ENCODE peak calls at places on chromosomes 16 and 17, in five cellular contexts. Y is tibial nerve, W is fibroblast of lung, I is mesothelial cell of epicardium, U is breast epithelium. R is an unnamed sample.

GRCh38 chr16:4200000-4200780 is 41.7 kb downstream of the SRL start:
- DNase-seq in Y (peak; percentile 54), W (peak; percentile 64), U (peak; percentile 74), I (no peak), R (peak; percentile 88)

GRCh38 chr17:47731396-47731795 is 1.6 kb upstream of the TBX21 start:
- DNase-seq in W (no peak), Y (no peak), I (no peak), U (no peak), R (no peak)

GRCh38 chr17:73419896-73420295 is 108.1 kb upstream of the CDC42EP4 start:
- DNase-seq in I (no peak), W (peak; percentile 11), Y (no peak), U (no peak), R (no peak)

GRCh38 chr16:19245326-19245925 is 40.1 kb upstream of the CLEC19A start:
- DNase-seq in I (no peak), W (no peak), Y (no peak), U (no peak), R (no peak)

GRCh38 chr16:19307587-19308241 is 22.2 kb downstream of the CLEC19A start:
- DNase-seq in U (no peak), W (no peak), Y (no peak), I (no peak), R (peak; percentile 32)

GRCh38 chr16:85220125-85220839 is 108.0 kb upstream of the CIBAR2 start:
- DNase-seq in U (no peak), I (no peak), W (peak; percentile 96), Y (peak; percentile 33), R (no peak)

GRCh38 chr17:3935140-3935542 is 18.9 kb upstream of the P2RX1 start:
- DNase-seq in W (peak; percentile 79), I (no peak), U (peak; percentile 78), Y (peak; percentile 43), R (peak; percentile 77)

GRCh38 chr16:25026621-25027020 is 11.5 kb upstream of the ARHGAP17 start:
- DNase-seq in W (no peak), Y (no peak), U (no peak), I (no peak), R (no peak)

GRCh38 chr17:22435231-22435974 is 743.1 kb downstream of the KCNJ18 start:
- DNase-seq in I (no peak), W (no peak), U (no peak), Y (no peak), R (no peak)

GRCh38 chr16:48574766-48575165 is 35.2 kb downstream of the N4BP1 start:
- DNase-seq in Y (no peak), U (no peak), I (no peak), W (no peak), R (peak; percentile 85)

GRCh38 chr17:48954300-48954755 is 9.7 kb upstream of the SNF8 start:
- DNase-seq in I (no peak), U (no peak), W (peak; percentile 76), Y (no peak), R (peak; percentile 59)

GRCh38 chr16:2497116-2497630 is 16.6 kb upstream of the ATP6V0C start:
- DNase-seq in Y (no peak), W (peak; percentile 36), U (no peak), I (no peak), R (peak; percentile 37)

GRCh38 chr17:1733759-1734158 is 8.9 kb upstream of the SERPINF2 start:
- DNase-seq in Y (no peak), I (no peak), U (no peak), W (no peak), R (no peak)

GRCh38 chr17:73489333-73489732 is 154.9 kb downstream of the SDK2 start:
- DNase-seq in I (no peak), W (no peak), Y (no peak), U (no peak), R (no peak)

GRCh38 chr17:66466933-66467367 is 164.5 kb downstream of the PRKCA start:
- DNase-seq in I (no peak), U (no peak), W (peak; percentile 99), Y (no peak), R (peak; percentile 73)

GRCh38 chr16:82824408-82824807 is 197.6 kb downstream of the CDH13 start:
- DNase-seq in W (no peak), Y (no peak), U (no peak), I (no peak), R (no peak)

GRCh38 chr17:1919206-1919605 is 89.4 kb downstream of the RPA1 start:
- DNase-seq in U (no peak), W (no peak), I (no peak), Y (no peak), R (no peak)

GRCh38 chr16:51971184-51971583 is 575.8 kb downstream of the TOX3 start:
- DNase-seq in U (no peak), Y (no peak), I (no peak), W (peak; percentile 54), R (no peak)

GRCh38 chr16:51153275-51153991 is 2.4 kb upstream of the SALL1 start:
- DNase-seq in I (no peak), Y (no peak), W (peak; percentile 6), U (no peak), R (no peak)

GRCh38 chr17:31740611-31741082 is 118.4 kb downstream of the COPRS start:
- DNase-seq in U (no peak), Y (no peak), I (no peak), W (peak; percentile 63), R (no peak)
- TF ChIP-seq CTCF in U (no peak), Y (no peak), I (no peak), W (no peak), R (no peak)

DNA sequence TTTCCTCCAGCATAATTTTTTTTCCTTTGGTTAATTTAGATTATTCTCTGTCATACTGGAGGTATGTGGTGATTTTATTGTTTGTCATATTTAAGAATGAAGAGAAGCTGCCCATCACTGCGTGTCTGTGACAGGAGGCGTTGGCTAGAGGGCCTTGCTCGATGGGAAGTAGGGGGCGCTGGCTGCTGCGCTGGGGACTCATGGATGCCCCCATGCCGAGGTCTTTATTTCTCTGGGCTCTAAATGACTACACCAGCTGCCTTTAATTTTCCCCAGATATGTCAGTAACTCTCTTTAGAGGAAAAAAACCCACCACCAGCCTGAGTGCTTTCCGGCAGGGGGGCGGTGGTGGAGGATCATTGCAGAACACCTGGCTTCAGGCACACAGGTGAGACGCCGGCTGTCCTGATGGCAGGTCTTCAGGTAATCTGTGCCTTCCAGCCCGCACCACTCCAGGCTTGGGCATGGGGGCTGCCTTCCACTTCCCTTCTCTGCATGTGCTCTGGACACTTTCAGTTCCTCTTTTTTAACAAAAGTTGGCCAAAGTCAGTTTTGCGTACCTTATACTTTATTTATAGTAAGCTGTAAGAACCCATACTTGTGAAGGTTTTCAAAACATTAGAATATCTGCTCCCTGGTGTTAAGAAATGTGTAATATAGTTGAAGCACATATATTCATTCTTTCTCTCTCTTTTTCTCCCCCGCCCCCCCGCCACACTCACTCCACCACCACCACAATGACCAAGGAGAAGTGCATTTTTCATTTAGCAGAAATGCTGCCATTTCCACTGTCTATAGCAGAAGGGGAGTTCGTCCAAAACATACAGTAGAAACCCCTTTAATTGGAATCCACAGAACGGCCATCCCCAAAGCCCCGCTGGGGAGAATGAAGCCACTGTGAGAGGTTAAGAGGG is 192.7 kb downstream of the RPTOR start:
- DNase-seq in Y (no peak), W (no peak), I (no peak), U (no peak), R (no peak)
- TF ChIP-seq CTCF in Y (no peak), W (no peak), I (no peak), U (no peak), R (no peak)

GRCh38 chr16:30980959-30981358 is 4.0 kb upstream of the HSD3B7 start:
- DNase-seq in U (no peak), W (no peak), Y (no peak), I (no peak), R (no peak)

GRCh38 chr16:30980068-30980371 is 5.0 kb upstream of the HSD3B7 start:
- DNase-seq in W (no peak), I (no peak), U (no peak), Y (no peak), R (peak; percentile 1)

GRCh38 chr16:30977502-30977901 is 7.5 kb upstream of the HSD3B7 start:
- DNase-seq in Y (no peak), W (no peak), U (no peak), I (no peak), R (peak; percentile 21)

GRCh38 chr16:30980434-30980833 is 4.6 kb upstream of the HSD3B7 start:
- DNase-seq in I (no peak), U (no peak), W (no peak), Y (no peak), R (no peak)

DNA sequence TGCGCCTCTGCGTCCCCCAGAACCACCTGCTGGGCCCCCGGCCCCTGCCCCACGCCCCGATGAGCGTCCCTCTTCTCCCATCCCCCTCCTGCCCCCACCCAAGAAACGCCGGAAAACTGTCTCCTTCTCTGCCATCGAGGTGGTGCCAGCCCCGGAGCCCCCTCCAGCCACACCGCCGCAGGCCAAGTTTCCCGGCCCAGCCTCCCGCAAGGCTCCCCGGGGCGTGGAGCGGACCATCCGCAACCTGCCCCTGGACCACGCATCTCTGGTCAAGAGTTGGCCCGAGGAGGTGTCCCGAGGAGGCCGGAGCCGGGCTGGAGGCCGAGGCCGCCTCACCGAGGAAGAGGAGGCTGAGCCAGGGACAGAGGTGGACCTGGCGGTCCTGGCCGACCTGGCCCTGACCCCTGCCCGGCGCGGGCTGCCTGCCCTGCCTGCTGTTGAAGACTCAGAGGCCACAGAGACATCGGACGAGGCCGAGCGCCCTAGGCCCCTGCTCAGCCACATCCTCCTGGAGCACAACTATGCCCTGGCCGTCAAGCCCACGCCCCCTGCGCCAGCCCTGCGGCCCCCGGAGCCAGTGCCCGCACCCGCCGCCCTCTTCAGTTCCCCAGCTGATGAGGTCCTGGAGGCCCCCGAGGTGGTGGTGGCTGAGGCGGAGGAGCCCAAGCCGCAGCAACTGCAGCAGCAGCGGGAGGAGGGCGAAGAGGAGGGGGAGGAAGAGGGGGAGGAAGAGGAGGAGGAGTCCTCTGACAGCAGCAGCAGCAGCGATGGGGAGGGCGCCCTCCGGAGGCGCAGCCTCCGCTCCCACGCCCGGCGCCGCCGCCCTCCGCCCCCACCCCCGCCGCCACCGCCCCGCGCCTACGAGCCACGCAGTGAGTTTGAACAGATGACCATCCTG is 5.6 kb upstream of the HSD3B7 start:
- DNase-seq in W (no peak), U (no peak), Y (no peak), I (no peak), R (no peak)
- TF ChIP-seq CTCF in W (no peak), U (no peak), Y (no peak), I (no peak), R (no peak)

GRCh38 chr17:58591455-58591854 is 77.0 kb upstream of the MTMR4 start:
- DNase-seq in Y (no peak), W (no peak), I (no peak), U (no peak), R (no peak)
- TF ChIP-seq CTCF in Y (no peak), W (no peak), I (peak; percentile 71), U (no peak), R (peak; percentile 48)

GRCh38 chr16:66928702-66929388 is 3.5 kb upstream of the RRAD start:
- DNase-seq in W (peak; percentile 38), U (no peak), Y (no peak), I (no peak), R (no peak)
- TF ChIP-seq CTCF in W (peak; percentile 58), U (no peak), Y (peak; percentile 7), I (no peak), R (peak; percentile 69)

DNA sequence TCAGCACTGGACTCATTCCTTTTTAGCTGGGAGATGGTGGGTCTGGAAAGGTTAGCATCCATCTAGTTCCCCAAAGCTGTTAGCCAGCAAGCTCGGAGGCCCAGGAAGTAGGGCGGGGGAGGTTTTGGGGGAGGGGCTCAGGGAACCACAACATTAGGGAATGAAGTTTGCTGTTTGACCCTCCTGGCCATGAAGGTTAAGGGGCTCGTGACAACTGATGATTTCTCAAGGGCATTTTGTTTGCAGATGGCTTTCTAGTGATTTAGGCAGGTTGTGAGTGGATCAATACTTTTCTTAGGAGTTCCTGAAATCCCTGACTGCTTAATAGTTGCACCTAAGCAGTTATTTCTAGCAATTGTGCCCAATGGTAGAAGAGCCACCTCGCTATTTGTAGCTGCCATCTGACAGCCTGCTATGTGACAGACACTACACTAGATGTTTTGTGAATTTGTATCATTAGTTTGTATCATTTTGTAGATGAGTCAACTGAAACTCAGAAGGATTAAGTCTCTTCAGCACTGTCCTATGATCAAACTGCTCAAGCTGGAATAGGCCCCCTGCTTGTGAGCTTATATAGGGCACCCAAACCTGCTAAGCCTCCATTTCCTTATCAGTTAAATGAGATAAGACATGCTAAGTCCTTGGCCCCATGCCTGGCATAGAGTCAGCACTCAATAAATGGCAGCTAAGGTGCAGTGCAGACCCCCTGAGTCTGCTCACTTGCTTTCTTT is 146.4 kb downstream of the IRX3 start:
- DNase-seq in U (no peak), W (no peak), I (no peak), Y (no peak), R (no peak)
- TF ChIP-seq CTCF in U (no peak), W (no peak), I (no peak), Y (no peak), R (no peak)

R was measured in PC-9.